ENCODE peak calls at places on chromosomes 11 and 22, in eight cellular contexts. Z, Q, P, V, W, L, Y and B are unnamed samples.

GRCh38 chr11:102268985-102269470 is 48.3 kb upstream of the BIRC3 start:
- DNase-seq in Z (no peak), Q (no peak), P (no peak), V (no peak), W (no peak), L (no peak), Y (no peak), B (no peak)

GRCh38 chr22:35523167-35523928 is 17.3 kb upstream of the RASD2 start:
- DNase-seq in Z (peak), Q (no peak), P (no peak), V (no peak), W (peak), L (no peak), Y (no peak), B (no peak)

GRCh38 chr22:45804986-45805325 is 133.3 kb downstream of the ATXN10 start:
- DNase-seq in Z (no peak), Q (peak), P (peak), V (no peak), W (no peak), L (no peak), Y (no peak), B (peak)

GRCh38 chr11:18011633-18012313 is 1.1 kb downstream of the SERGEF start:
- DNase-seq in Z (peak), Q (no peak), P (no peak), V (no peak), W (no peak), L (peak), Y (no peak), B (no peak)

GRCh38 chr11:32960553-32961164 is 55.0 kb upstream of the DEPDC7 start:
- DNase-seq in Z (no peak), Q (peak), P (peak), V (no peak), W (no peak), L (no peak), Y (no peak), B (peak)

GRCh38 chr11:29734287-29734686 is 282.5 kb downstream of the KCNA4 start:
- DNase-seq in Z (no peak), Q (no peak), P (peak), V (no peak), W (no peak), L (no peak), Y (no peak), B (peak)

GRCh38 chr11:116037851-116038250 is 533.6 kb upstream of the CADM1 start:
- DNase-seq in Z (no peak), Q (no peak), P (no peak), V (no peak), W (no peak), L (no peak), Y (no peak), B (no peak)

GRCh38 chr11:97610000-97610399 is 1220.2 kb downstream of the JRKL start:
- DNase-seq in Z (no peak), Q (peak), P (no peak), V (no peak), W (no peak), L (no peak), Y (no peak), B (no peak)

GRCh38 chr11:7019500-7020182 is 505 bp downstream of the ZNF214 start:
- DNase-seq in Z (peak), Q (no peak), P (no peak), V (no peak), W (peak), L (peak), Y (peak), B (peak)

GRCh38 chr22:32985899-32986772 is 72.0 kb downstream of the SYN3 start:
- DNase-seq in Z (peak), Q (peak), P (peak), V (peak), W (peak), L (peak), Y (peak), B (peak)

GRCh38 chr11:30683176-30683575 is 97.0 kb upstream of the MPPED2 start:
- DNase-seq in Z (no peak), Q (peak), P (peak), V (no peak), W (no peak), L (no peak), Y (no peak), B (no peak)

GRCh38 chr22:47762141-47762540 is 999.7 kb downstream of the TBC1D22A start:
- DNase-seq in Z (no peak), Q (no peak), P (no peak), V (no peak), W (no peak), L (no peak), Y (no peak), B (no peak)

GRCh38 chr11:69617220-69617619 is 23.7 kb upstream of the CCND1 start:
- DNase-seq in Z (no peak), Q (no peak), P (no peak), V (no peak), W (no peak), L (no peak), Y (no peak), B (no peak)
- H3K27ac ChIP-seq in Z (no peak), Q (no peak), P (no peak), V (no peak), W (no peak), L (no peak), Y (no peak), B (no peak)

GRCh38 chr11:122673706-122674105 is 18.2 kb downstream of the UBASH3B start:
- DNase-seq in Z (no peak), Q (peak), P (no peak), V (no peak), W (no peak), L (no peak), Y (no peak), B (no peak)
- TF ChIP-seq CTCF in Z (no peak), Q (no peak), P (no peak), V (no peak), W (no peak), L (no peak), Y (no peak), B (no peak)

GRCh38 chr11:9571766-9572120 is 1.7 kb upstream of the WEE1 start:
- DNase-seq in Z (no peak), Q (no peak), P (no peak), V (no peak), W (no peak), L (no peak), Y (no peak), B (no peak)
- H3K27ac ChIP-seq in Z (no peak), Q (peak), P (peak), V (no peak), W (peak), L (no peak), Y (peak), B (peak)

GRCh38 chr11:60469723-60470122 is 14.1 kb downstream of the MS4A1 start:
- DNase-seq in Z (no peak), Q (no peak), P (no peak), V (no peak), W (no peak), L (no peak), Y (no peak), B (no peak)
- TF ChIP-seq CTCF in Z (no peak), Q (no peak), P (no peak), V (no peak), W (no peak), L (no peak), Y (no peak), B (no peak)

GRCh38 chr11:44950036-44950624 is 553 bp downstream of the TP53I11 start:
- DNase-seq in Z (peak), Q (no peak), P (no peak), V (no peak), W (no peak), L (peak), Y (peak), B (no peak)
- H3K27ac ChIP-seq in Z (peak), Q (peak), P (peak), V (peak), W (peak), L (peak), Y (peak), B (peak)

DNA sequence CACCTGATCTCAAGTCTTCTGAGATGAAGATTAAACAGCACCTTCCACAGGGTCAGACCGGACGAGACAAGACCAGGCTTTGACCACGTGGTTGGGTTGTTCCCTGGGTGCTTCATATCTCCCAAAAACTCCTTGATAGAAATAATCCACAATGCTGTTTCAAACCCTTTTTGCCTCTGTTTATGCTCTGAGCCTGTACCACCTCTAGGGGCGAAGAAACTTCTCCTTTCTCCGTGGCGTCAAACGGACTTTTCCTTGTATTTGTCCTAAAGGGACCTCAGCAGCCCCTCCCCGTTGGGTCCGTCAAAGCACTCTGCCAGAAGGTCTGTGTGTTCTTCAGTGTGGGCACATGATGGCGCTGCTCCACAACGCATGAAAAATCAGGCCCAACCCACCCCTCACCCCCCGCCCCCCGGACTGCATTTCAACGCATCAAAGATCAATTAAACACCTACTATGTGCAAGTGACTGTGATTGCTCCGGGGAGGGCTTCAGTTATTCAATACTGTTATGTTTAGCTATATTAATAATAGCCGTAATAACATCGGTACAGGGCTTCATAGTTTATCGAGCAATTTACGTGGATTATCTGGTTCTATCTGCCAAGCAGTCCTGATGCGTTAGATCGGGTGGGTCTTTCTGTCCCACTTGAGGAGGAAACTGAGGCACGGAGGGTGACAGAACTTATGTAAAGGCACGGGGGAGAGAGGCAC is 17.3 kb upstream of the EIF3D start:
- DNase-seq in Z (peak), Q (peak), P (peak), V (no peak), W (peak), L (no peak), Y (peak), B (peak)
- TF ChIP-seq CTCF in Z (peak), Q (peak), P (peak), V (peak), W (peak), L (no peak), Y (peak), B (peak)

DNA sequence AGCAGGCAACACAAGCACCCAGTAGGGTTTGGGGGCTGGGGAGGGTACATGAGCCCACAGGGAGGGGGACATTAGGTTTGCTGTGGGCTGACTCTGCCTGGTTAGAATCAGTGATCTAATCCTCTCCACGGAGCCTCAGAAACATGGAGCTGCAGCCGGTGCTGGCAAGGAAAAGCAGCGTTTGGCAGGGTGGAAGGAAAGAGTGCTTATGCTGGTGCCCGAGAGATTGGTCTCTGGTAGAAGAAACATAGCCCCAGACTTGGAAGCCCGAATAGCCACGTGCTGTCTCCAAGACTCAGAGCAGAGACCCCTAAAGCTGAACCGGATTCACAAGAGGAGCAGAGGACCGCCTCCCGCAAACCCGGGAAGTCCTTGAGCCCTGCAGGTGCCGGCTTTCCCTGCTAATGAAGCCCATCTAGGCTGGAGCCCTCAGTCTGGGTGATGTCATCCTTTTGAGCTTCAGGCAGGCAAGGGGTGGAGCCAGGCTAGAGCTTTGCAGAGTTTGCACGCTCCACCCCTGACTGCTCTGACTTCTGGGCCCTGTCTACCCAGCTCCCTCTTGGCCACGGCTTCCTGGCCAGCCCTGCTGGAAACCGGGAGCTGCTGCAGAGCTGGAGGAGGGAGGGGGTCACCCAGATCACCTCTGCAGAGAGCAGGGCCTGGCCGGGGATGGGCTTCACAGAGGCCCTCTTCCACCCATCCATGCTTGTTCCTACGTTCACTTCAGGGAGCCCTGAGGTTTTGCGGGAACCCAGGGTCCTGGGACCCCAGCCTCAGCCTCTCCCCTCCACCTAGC is 35.0 kb upstream of the JAM3 start:
- DNase-seq in Z (peak), Q (peak), P (peak), V (peak), W (peak), L (peak), Y (peak), B (peak)
- H3K27ac ChIP-seq in Z (peak), Q (no peak), P (no peak), V (peak), W (peak), L (peak), Y (peak), B (peak)

GRCh38 chr11:2149471-2150205 is 10.4 kb upstream of the IGF2 start:
- DNase-seq in Z (no peak), Q (no peak), P (no peak), V (no peak), W (no peak), L (no peak), Y (no peak), B (no peak)

GRCh38 chr11:2148253-2149000 is 9.2 kb upstream of the IGF2 start:
- DNase-seq in Z (no peak), Q (no peak), P (no peak), V (no peak), W (no peak), L (no peak), Y (no peak), B (no peak)

GRCh38 chr11:2147391-2147790 is 8.2 kb upstream of the IGF2 start:
- DNase-seq in Z (no peak), Q (no peak), P (no peak), V (no peak), W (no peak), L (no peak), Y (no peak), B (no peak)

GRCh38 chr11:2151500-2152257 is 9.3 kb downstream of the INS start:
- DNase-seq in Z (peak), Q (peak), P (peak), V (peak), W (peak), L (peak), Y (peak), B (peak)

DNA sequence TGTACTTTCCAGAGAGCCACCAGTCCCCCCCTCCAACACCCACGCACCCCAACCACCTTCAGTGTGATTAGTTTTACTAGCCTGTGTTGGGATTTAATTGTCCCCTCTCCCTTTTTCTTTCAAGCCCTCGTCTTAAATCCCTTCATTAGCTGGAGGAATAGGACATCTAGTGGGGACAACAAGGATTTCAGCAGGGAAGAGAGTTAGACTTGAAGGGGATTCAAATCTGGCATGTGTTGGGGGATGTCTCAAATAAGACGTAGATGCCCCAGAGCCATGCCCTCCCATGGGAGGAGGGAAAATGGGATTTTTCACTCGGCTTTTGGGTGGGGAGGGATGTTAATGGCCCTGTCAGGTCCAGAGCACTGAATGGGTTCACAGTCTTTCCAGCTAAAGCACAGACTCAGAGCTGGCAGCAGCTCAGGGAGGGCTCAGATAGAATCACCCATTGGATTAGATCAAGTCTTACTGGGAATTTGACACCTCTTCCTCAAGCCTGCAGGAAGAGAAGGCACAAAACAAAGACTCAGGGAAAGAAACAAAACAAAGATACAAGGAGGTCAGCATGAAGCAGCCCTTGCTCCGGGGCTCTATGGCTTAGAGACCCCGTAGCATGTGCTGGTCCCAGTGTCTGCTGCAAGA is 10.7 kb downstream of the INS start:
- DNase-seq in Z (no peak), Q (peak), P (peak), V (no peak), W (no peak), L (no peak), Y (no peak), B (no peak)
- TF ChIP-seq CTCF in Z (peak), Q (peak), P (peak), V (peak), W (peak), L (peak), Y (peak), B (peak)